ENCODE peak calls at places on chromosomes 5 and 9, in six cellular contexts. D is astrocyte, V is sigmoid colon, G is cardiac fibroblast, Y is fibroblast of lung, H is HFF-Myc. U is an unnamed sample.

GRCh38 chr9:19481471-19481870 is 72.7 kb downstream of the ACER2 start:
- DNase-seq in Y (no peak), H (no peak), G (peak), V (no peak), D (no peak), U (no peak)

GRCh38 chr9:16637938-16638337 is 232.5 kb downstream of the BNC2 start:
- DNase-seq in D (peak), Y (peak), G (peak), H (no peak), V (no peak), U (no peak)

GRCh38 chr5:143605403-143606005 is 202.0 kb upstream of the NR3C1 start:
- DNase-seq in G (peak), V (no peak), D (peak), Y (peak), H (no peak), U (no peak)

GRCh38 chr9:116859763-116860162 is 172.7 kb downstream of the TRIM32 start:
- DNase-seq in D (no peak), Y (no peak), V (no peak), H (no peak), G (no peak), U (no peak)

GRCh38 chr9:5430912-5431311 is 6.8 kb downstream of the PLGRKT start:
- DNase-seq in H (no peak), D (no peak), Y (no peak), V (no peak), G (no peak), U (no peak)

GRCh38 chr9:135907006-135907434 is 326 bp downstream of the CAMSAP1 start:
- DNase-seq in V (peak), D (no peak), H (no peak), G (peak), Y (peak), U (no peak)

GRCh38 chr9:86531273-86531672 is 177.1 kb upstream of the TUT7 start:
- DNase-seq in D (no peak), H (no peak), G (no peak), Y (no peak), V (no peak), U (no peak)

GRCh38 chr9:120892748-120893584 is 16.0 kb upstream of the PHF19 start:
- DNase-seq in Y (peak), G (peak), V (no peak), H (peak), D (peak), U (no peak)

GRCh38 chr5:172747471-172747870 is 23.5 kb downstream of the DUSP1 start:
- DNase-seq in V (peak), H (no peak), G (no peak), D (no peak), Y (no peak), U (no peak)

GRCh38 chr5:20972419-20972925 is 984.5 kb upstream of the CDH18 start:
- DNase-seq in G (peak), V (peak), D (peak), H (no peak), Y (peak), U (no peak)

GRCh38 chr9:95349109-95350038 is 31.9 kb upstream of the FANCC start:
- DNase-seq in G (no peak), Y (peak), V (no peak), H (no peak), D (no peak), U (no peak)

GRCh38 chr5:72531496-72532190 is 24.4 kb upstream of the ZNF366 start:
- DNase-seq in H (no peak), D (no peak), Y (peak), V (no peak), G (peak), U (peak)

GRCh38 chr5:618450-618849 is 6.3 kb downstream of the CEP72 start:
- DNase-seq in H (no peak), V (peak), D (no peak), G (no peak), Y (no peak), U (no peak)

GRCh38 chr5:131974622-131974955 is 29.1 kb upstream of the MEIKIN start:
- DNase-seq in H (no peak), V (no peak), Y (no peak), D (no peak), G (no peak), U (no peak)

GRCh38 chr9:113475031-113475430 is 11.5 kb downstream of the RGS3 start:
- DNase-seq in H (no peak), V (peak), Y (no peak), G (no peak), D (no peak), U (no peak)

GRCh38 chr5:149448831-149449714 is 70.0 kb upstream of the IL17B start:
- DNase-seq in V (no peak), G (peak), Y (no peak), H (no peak), D (no peak), U (no peak)

GRCh38 chr9:92970467-92970923 is 23.2 kb downstream of the FGD3 start:
- DNase-seq in G (no peak), H (peak), D (peak), V (no peak), Y (peak), U (peak)

GRCh38 chr5:8213701-8214240 is 344.8 kb downstream of the MTRR start:
- DNase-seq in G (no peak), D (no peak), H (no peak), Y (no peak), V (no peak), U (no peak)

GRCh38 chr9:107260437-107261081 is 22.5 kb upstream of the RAD23B start:
- DNase-seq in V (no peak), Y (no peak), G (no peak), D (no peak), H (no peak), U (no peak)

GRCh38 chr5:77632526-77633268 is 5.8 kb downstream of the OTP start:
- DNase-seq in G (no peak), Y (no peak), V (no peak), H (no peak), D (no peak), U (no peak)

GRCh38 chr5:157828031-157828948 is 30.7 kb downstream of the CLINT1 start:
- DNase-seq in V (no peak), G (peak), Y (peak), D (peak), H (no peak), U (no peak)

GRCh38 chr5:169071-169727 is 22.1 kb upstream of the LRRC14B start:
- DNase-seq in V (peak), D (peak), H (peak), G (peak), Y (peak), U (no peak)

GRCh38 chr5:79069488-79070001 is at the start of the genes BHMT2 and DMGDH:
- DNase-seq in G (peak), D (peak), Y (peak), V (peak), H (no peak), U (no peak)

GRCh38 chr5:6280425-6281100 is 97.8 kb downstream of the MED10 start:
- DNase-seq in G (no peak), Y (no peak), H (no peak), D (no peak), V (no peak), U (no peak)

GRCh38 chr5:6287136-6287535 is 91.2 kb downstream of the MED10 start:
- DNase-seq in Y (no peak), D (no peak), G (no peak), V (no peak), H (no peak), U (no peak)

GRCh38 chr5:6282360-6282759 is 96.0 kb downstream of the MED10 start:
- DNase-seq in Y (no peak), D (no peak), H (no peak), V (no peak), G (no peak), U (no peak)

GRCh38 chr5:6291961-6292360 is 86.4 kb downstream of the MED10 start:
- DNase-seq in G (peak), H (no peak), Y (no peak), V (no peak), D (no peak), U (no peak)

DNA sequence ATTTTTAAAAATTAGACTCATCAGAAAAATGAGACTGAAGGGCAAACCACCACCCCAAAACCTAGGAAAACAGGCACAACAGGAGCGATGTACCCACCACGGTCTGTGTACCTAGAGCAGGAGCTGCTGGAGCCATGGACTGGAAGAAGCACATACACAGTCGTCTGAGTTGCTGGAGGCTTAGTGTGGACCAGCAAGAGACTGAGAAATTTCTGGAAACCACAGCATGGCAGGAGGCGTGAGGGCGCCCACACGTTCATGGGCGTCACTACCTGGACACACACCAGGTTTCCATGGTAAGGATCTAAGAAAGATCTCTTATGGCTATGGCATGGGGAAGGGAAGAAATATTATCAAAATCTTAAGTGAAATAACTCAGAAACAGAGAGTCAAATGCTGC is 91.9 kb downstream of the MED10 start:
- DNase-seq in D (no peak), H (no peak), Y (no peak), G (no peak), V (no peak), U (no peak)
- TF ChIP-seq CTCF in D (no peak), H (no peak), Y (no peak), G (no peak), V (no peak), U (no peak)

GRCh38 chr5:141476132-141476909 is 555 bp downstream of the PCDHGC3 start:
- DNase-seq in G (peak), D (peak), Y (peak), H (peak), V (peak), U (peak)
- H3K4me3 ChIP-seq in G (peak), D (peak), Y (peak), H (peak), V (peak), U (peak)

GRCh38 chr9:126777733-126778132 is 27.1 kb upstream of the ZBTB43 start:
- DNase-seq in V (no peak), H (no peak), D (no peak), G (no peak), Y (no peak), U (no peak)

GRCh38 chr9:126775926-126776325 is 28.9 kb upstream of the ZBTB43 start:
- DNase-seq in G (no peak), D (no peak), V (no peak), H (no peak), Y (no peak), U (no peak)

GRCh38 chr9:126773004-126773607 is 31.7 kb upstream of the ZBTB43 start:
- DNase-seq in G (peak), D (no peak), V (no peak), Y (no peak), H (no peak), U (no peak)
- TF ChIP-seq CTCF in G (peak), D (peak), V (no peak), Y (peak), H (peak), U (peak)

GRCh38 chr5:124176692-124177091 is 569.7 kb downstream of the ZNF608 start:
- DNase-seq in G (peak), V (no peak), Y (no peak), D (no peak), H (no peak), U (no peak)

GRCh38 chr5:124178050-124178449 is 568.4 kb downstream of the ZNF608 start:
- DNase-seq in D (no peak), Y (no peak), V (no peak), G (no peak), H (no peak), U (no peak)

GRCh38 chr5:124173386-124173785 is 573.1 kb downstream of the ZNF608 start:
- DNase-seq in D (no peak), Y (no peak), H (no peak), V (no peak), G (no peak), U (no peak)

GRCh38 chr5:124172389-124173003 is 573.9 kb downstream of the ZNF608 start:
- DNase-seq in H (no peak), G (no peak), Y (no peak), D (no peak), V (no peak), U (no peak)
- H3K4me3 ChIP-seq in H (no peak), G (no peak), Y (no peak), D (no peak), V (no peak), U (no peak)

GRCh38 chr5:2684606-2685005 is 66.9 kb downstream of the IRX2 start:
- DNase-seq in Y (no peak), D (no peak), V (no peak), G (no peak), H (no peak), U (no peak)

GRCh38 chr5:2677689-2678088 is 73.8 kb downstream of the IRX2 start:
- DNase-seq in V (no peak), Y (no peak), H (no peak), D (no peak), G (no peak), U (no peak)

GRCh38 chr5:2680979-2681378 is 70.5 kb downstream of the IRX2 start:
- DNase-seq in G (no peak), Y (peak), D (peak), H (no peak), V (no peak), U (no peak)

GRCh38 chr5:2683720-2684119 is 67.8 kb downstream of the IRX2 start:
- DNase-seq in G (no peak), V (no peak), Y (no peak), H (no peak), D (no peak), U (no peak)

DNA sequence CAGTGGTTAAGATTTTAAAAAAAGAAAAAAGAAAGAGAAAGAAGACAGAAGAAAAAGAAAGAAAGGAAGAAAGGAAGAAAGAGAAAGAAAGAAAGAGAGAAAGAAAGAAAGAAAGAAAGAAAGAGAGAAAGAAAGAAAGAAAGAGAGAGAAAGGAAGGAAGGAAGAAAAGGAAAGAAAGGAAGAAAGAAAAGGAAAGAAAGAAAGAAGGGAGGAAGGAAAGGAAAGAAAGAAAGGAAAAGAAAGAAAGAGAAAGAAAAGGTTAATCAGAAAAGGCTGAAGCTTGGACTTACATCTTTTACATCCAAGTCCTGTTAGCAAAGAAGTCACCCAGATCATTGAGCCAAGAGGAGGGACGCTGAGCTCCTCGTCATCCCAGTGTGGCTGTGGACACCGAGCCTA is 70.0 kb downstream of the IRX2 start:
- DNase-seq in Y (no peak), G (no peak), V (no peak), H (no peak), D (no peak), U (no peak)
- TF ChIP-seq CTCF in Y (no peak), G (no peak), V (no peak), H (no peak), D (no peak), U (no peak)